ENCODE peak calls at places on chromosomes 12 and 14, in ten cellular contexts. M, R, E, T, P, L, V, S, J and Y are unnamed samples.

GRCh38 chr12:89230376-89231101 is 121.8 kb downstream of the DUSP6 start:
- DNase-seq in E (no peak), L (no peak), S (no peak), V (no peak), P (no peak), R (no peak), J (no peak), T (no peak), M (no peak), Y (no peak)

GRCh38 chr12:53145383-53145782 is 35.1 kb upstream of the ZNF740 start:
- DNase-seq in V (no peak), E (no peak), L (no peak), R (peak), J (no peak), S (no peak), P (no peak), M (no peak), T (no peak), Y (no peak)

GRCh38 chr14:35046751-35047536 is 872 bp downstream of the FAM177A1 start:
- DNase-seq in R (peak), E (peak), P (no peak), M (no peak), S (no peak), L (peak), J (peak), T (peak), V (peak), Y (no peak)

GRCh38 chr14:66624319-66624937 is 116.5 kb downstream of the GPHN start:
- DNase-seq in R (no peak), P (peak), V (peak), J (peak), M (peak), L (peak), S (no peak), E (no peak), T (peak), Y (peak)

GRCh38 chr12:25322918-25323773 is 72.4 kb upstream of the KRAS start:
- DNase-seq in M (no peak), J (no peak), P (no peak), V (no peak), S (no peak), R (no peak), E (no peak), L (no peak), T (no peak), Y (no peak)

GRCh38 chr12:46725332-46725731 is 100.5 kb downstream of the SLC38A4 start:
- DNase-seq in P (no peak), M (no peak), V (no peak), S (no peak), T (no peak), J (no peak), R (no peak), E (no peak), L (no peak), Y (no peak)

GRCh38 chr12:127928615-127929014 is 338.4 kb upstream of the TMEM132C start:
- DNase-seq in T (no peak), M (no peak), R (no peak), E (no peak), P (no peak), L (no peak), J (no peak), S (no peak), V (no peak), Y (no peak)

GRCh38 chr12:62190921-62191746 is 69.1 kb upstream of the USP15 start:
- DNase-seq in J (no peak), E (no peak), M (no peak), R (no peak), P (no peak), L (peak), S (peak), T (no peak), V (no peak), Y (peak)

GRCh38 chr12:91529829-91530228 is 347.2 kb upstream of the DCN start:
- DNase-seq in P (no peak), E (no peak), J (no peak), R (no peak), T (peak), L (no peak), S (no peak), V (no peak), M (no peak), Y (no peak)

GRCh38 chr12:30301291-30301690 is 394.4 kb downstream of the IPO8 start:
- DNase-seq in J (no peak), E (no peak), S (no peak), R (peak), M (no peak), L (no peak), P (no peak), V (no peak), T (no peak), Y (no peak)

GRCh38 chr12:117316336-117316735 is 45.1 kb downstream of the NOS1 start:
- DNase-seq in L (no peak), S (peak), V (no peak), P (no peak), M (no peak), R (no peak), T (no peak), J (no peak), E (no peak), Y (no peak)

GRCh38 chr14:56394826-56395543 is 184.6 kb upstream of the TMEM260 start:
- DNase-seq in V (no peak), M (no peak), L (no peak), T (no peak), P (no peak), S (no peak), E (no peak), R (no peak), J (no peak), Y (no peak)

GRCh38 chr12:108231909-108232434 is 102.9 kb downstream of the WSCD2 start:
- DNase-seq in J (no peak), S (no peak), P (no peak), R (no peak), M (no peak), L (no peak), T (no peak), E (no peak), V (no peak), Y (no peak)

GRCh38 chr12:88993655-88994054 is 358.6 kb downstream of the DUSP6 start:
- DNase-seq in J (no peak), R (no peak), E (no peak), M (no peak), P (no peak), S (no peak), T (peak), V (no peak), L (no peak), Y (no peak)

GRCh38 chr12:176321-177181 is 37.4 kb downstream of the SLC6A12 start:
- DNase-seq in L (no peak), J (peak), S (no peak), R (no peak), M (no peak), P (no peak), E (no peak), T (no peak), V (peak), Y (no peak)
- TF ChIP-seq POLR2A in L (no peak), J (no peak), S (no peak), R (no peak), M (no peak), P (no peak), E (no peak), T (no peak), V (no peak), Y (no peak)

DNA sequence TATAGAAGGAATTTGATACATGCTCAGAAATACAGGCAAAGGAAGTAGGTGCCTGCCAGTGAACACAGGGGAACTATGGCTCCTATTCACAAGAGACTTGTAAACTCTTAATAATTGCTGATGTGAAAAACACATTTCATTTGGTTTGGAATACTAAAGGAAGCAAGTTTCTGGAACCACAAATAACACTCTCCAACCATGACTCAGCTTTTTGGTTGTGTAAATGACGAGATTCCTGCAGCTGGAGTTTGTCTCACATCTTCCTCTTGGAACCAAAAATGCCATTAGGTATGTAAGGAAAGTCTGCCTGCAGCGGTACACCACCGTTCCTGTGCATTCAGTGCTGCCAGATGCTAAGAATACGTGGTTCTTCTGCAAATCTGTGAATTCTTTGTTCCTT is 4.5 kb upstream of the OR11H6 start:
- DNase-seq in R (no peak), P (no peak), M (no peak), E (no peak), L (no peak), S (no peak), T (no peak), V (no peak), J (no peak), Y (no peak)
- TF ChIP-seq POLR2AphosphoS5 in R (no peak), P (no peak), M (no peak), E (no peak), L (no peak), S (no peak), T (no peak), V (no peak), J (no peak), Y (no peak)

DNA sequence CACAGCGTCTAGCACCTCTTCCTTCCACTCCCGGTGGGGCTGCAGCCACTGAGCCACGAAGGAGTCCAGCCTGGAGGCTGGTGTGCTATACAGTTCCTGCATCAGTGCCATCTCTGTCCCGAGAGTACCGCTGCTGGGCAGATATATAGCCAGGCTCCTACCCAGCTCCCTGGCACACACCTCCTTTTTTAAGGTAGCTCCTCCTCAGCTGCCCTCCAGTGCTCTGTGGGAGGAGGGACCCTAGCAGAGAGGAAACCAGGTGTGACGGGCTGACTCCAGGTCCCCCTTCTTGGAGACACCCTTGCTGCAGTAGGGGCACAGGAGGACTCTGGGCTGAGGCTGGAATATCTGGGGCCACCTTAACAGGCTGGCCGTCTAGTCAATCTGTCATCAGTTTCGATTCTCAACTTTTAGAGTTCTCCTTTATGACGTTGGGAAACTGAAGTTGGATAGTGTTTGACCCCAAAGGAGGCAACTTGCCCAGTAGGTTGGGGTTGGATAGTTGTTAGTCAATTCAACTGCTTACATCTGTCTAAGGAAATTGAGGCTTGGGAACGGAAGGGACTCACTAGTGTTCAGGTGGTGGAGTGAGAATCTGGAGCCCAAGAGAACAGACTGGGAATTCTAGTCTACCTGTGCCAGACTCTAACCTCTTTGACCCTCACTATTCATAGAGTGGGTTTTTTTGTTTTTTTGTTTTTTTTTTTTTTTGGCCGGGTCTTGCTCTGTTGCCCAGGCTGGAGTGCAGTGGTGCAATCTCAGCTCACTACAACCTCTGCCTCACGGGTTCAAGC is at the start of gene OASL:
- DNase-seq in R (no peak), L (peak), J (peak), M (no peak), S (peak), E (no peak), T (no peak), V (peak), P (no peak), Y (peak)
- TF ChIP-seq POLR2A in R (no peak), L (peak), J (no peak), M (no peak), S (no peak), E (no peak), T (peak), V (peak), P (no peak), Y (peak)

GRCh38 chr12:75099215-75099614 is 110.4 kb downstream of the KCNC2 start:
- DNase-seq in E (no peak), S (no peak), T (no peak), J (no peak), R (no peak), P (no peak), M (no peak), L (no peak), V (no peak), Y (no peak)

GRCh38 chr12:75101805-75102204 is 107.8 kb downstream of the KCNC2 start:
- DNase-seq in V (no peak), M (no peak), E (no peak), L (no peak), S (no peak), P (no peak), T (no peak), R (no peak), J (no peak), Y (no peak)

DNA sequence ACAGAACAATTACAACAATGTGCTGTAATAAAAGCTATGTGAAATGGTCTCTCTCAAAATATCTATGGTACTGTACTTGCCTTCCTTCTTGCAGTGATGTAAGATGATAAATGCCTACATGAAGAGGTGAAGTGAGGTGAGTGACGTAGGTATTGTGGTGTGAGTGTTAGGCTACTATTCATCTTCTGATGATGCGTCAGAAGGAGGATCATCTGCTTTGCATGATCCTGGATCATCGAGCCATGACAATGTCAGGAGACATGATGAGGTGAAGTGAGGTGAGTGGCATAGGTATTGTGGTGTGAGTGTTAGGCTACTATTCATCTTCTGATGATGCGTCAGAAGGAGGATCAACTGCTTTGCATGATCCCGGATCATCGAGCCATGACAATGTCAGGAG is 105.8 kb downstream of the KCNC2 start:
- DNase-seq in P (no peak), V (no peak), M (no peak), T (no peak), E (no peak), R (no peak), J (no peak), L (no peak), S (no peak), Y (no peak)
- TF ChIP-seq POLR2AphosphoS5 in P (no peak), V (no peak), M (no peak), T (no peak), E (no peak), R (no peak), J (no peak), L (no peak), S (no peak), Y (no peak)